ENCODE peak calls at places on chromosomes 2 and 18, in nine cellular contexts. C is KBM-7; M is HL-60; H is IMR-90; P is neural progenitor cell; V is B cell; N is activated effector memory CD4-positive, alpha-beta T cell treated with anti-CD3 and anti-CD28 coated beads, Interleukin-2, amount 50 U/mL, for 16 hours; E is C1 segment of cervical spinal cord; D is effector memory CD4-positive, alpha-beta T cell. B is an unnamed sample.

GRCh38 chr2:172783091-172783898 is 47.6 kb downstream of the RAPGEF4 start:
- DNase-seq in C (peak; percentile 64), M (no peak), H (peak; percentile 94), P (peak; percentile 13), V (no peak), N (no peak), E (peak; percentile 2), D (no peak), B (no peak)

GRCh38 chr2:226508683-226509082 is 290.9 kb downstream of the IRS1 start:
- DNase-seq in C (no peak), M (no peak), H (no peak), P (no peak), V (no peak), N (no peak), E (no peak), D (no peak), B (no peak)

GRCh38 chr2:111117666-111118454 is 2.9 kb upstream of the BCL2L11 start:
- DNase-seq in C (no peak), M (peak; percentile 63), H (peak; percentile 77), P (peak; percentile 63), V (peak; percentile 36), N (no peak), E (no peak), D (peak; percentile 2), B (no peak)

GRCh38 chr2:205364261-205364660 is 318.0 kb upstream of the NRP2 start:
- DNase-seq in C (no peak), M (no peak), H (no peak), P (peak; percentile 28), V (no peak), N (no peak), E (no peak), D (no peak), B (no peak)

GRCh38 chr2:235002198-235003095 is 50.6 kb downstream of the SH3BP4 start:
- DNase-seq in C (peak; percentile 54), M (no peak), H (peak; percentile 58), P (no peak), V (no peak), N (no peak), E (no peak), D (no peak), B (no peak)

GRCh38 chr2:151774506-151774905 is 40.2 kb upstream of the NEB start:
- DNase-seq in C (no peak), M (no peak), H (peak; percentile 80), P (no peak), V (no peak), N (no peak), E (no peak), D (no peak), B (no peak)

GRCh38 chr2:197803033-197803444 is 1.4 kb upstream of the PLCL1 start:
- DNase-seq in C (peak; percentile 70), M (peak; percentile 35), H (peak; percentile 63), P (peak; percentile 58), V (peak; percentile 16), N (no peak), E (peak; percentile 28), D (no peak), B (no peak)

GRCh38 chr2:176709541-176709951 is 440.3 kb downstream of the MTX2 start:
- DNase-seq in C (no peak), M (no peak), H (no peak), P (no peak), V (no peak), N (no peak), E (no peak), D (no peak), B (no peak)

GRCh38 chr18:59994357-59994756 is 94.6 kb downstream of the PMAIP1 start:
- DNase-seq in C (no peak), M (no peak), H (peak; percentile 12), P (peak; percentile 7), V (no peak), N (no peak), E (no peak), D (no peak), B (no peak)

GRCh38 chr2:101793277-101793969 is 95.9 kb downstream of the MAP4K4 start:
- DNase-seq in C (no peak), M (no peak), H (no peak), P (peak; percentile 76), V (no peak), N (no peak), E (peak; percentile 39), D (no peak), B (no peak)

GRCh38 chr2:36450466-36451196 is 95.1 kb downstream of the CRIM1 start:
- DNase-seq in C (no peak), M (no peak), H (peak; percentile 89), P (no peak), V (no peak), N (no peak), E (no peak), D (no peak), B (no peak)